ENCODE peak calls at places on chromosomes 12 and 14, in eight cellular contexts. D is nephron progenitor cell; J is fibroblast of pulmonary artery; Q is effector memory CD8-positive, alpha-beta T cell; T is DND-41; X is caudate nucleus; S is thoracic aorta; N is RWPE1. F is an unnamed sample.
A peak's percentile ranks its signal among the peaks of the same experiment; 100 is the strongest.

GRCh38 chr12:111783046-111783445 is 16.3 kb downstream of the ALDH2 start:
- DNase-seq in N (no peak), J (no peak), D (no peak), Q (no peak), X (no peak), T (no peak), S (no peak), F (no peak)

GRCh38 chr12:13918883-13919282 is 62.5 kb downstream of the GRIN2B start:
- DNase-seq in T (no peak), J (no peak), N (no peak), S (no peak), X (no peak), Q (no peak), D (no peak), F (no peak)

GRCh38 chr12:28781671-28782652 is 367.1 kb upstream of the FAR2 start:
- DNase-seq in D (no peak), Q (no peak), X (no peak), J (peak; percentile 80), N (no peak), S (no peak), T (no peak), F (no peak)

GRCh38 chr12:49873361-49873934 is 30.3 kb downstream of the FAIM2 start:
- DNase-seq in S (no peak), Q (no peak), T (no peak), D (no peak), J (peak; percentile 16), N (no peak), X (no peak), F (no peak)

GRCh38 chr14:77026930-77027537 is 1.5 kb downstream of the IRF2BPL start:
- DNase-seq in X (no peak), J (peak; percentile 58), D (peak; percentile 62), S (no peak), N (no peak), Q (peak; percentile 59), T (peak; percentile 46), F (no peak)

GRCh38 chr14:80003138-80003537 is 208.2 kb downstream of the DIO2 start:
- DNase-seq in X (no peak), J (no peak), Q (no peak), T (no peak), S (no peak), N (no peak), D (no peak), F (no peak)

GRCh38 chr14:104107611-104108569 is 22.4 kb downstream of the ASPG start:
- DNase-seq in D (peak; percentile 42), N (peak; percentile 45), T (no peak), Q (no peak), J (no peak), S (no peak), X (no peak), F (no peak)

GRCh38 chr14:52318829-52319604 is 4.9 kb downstream of the PTGER2 start:
- DNase-seq in T (peak; percentile 40), X (no peak), Q (no peak), S (no peak), J (no peak), D (no peak), N (no peak), F (no peak)

F was measured in omental fat pad.